ENCODE peak calls at places on chromosome 6, in seven cellular contexts. Q is IMR-90; I is activated T-helper 1 cell treated with anti-CD3 and anti-CD28 coated beads, Interleukin-2, amount 50 U/mL, for 16 hours; H is stimulated activated CD8-positive, alpha-beta memory T cell treated with anti-CD3 and anti-CD28 coated beads, Interleukin-2, amount 100 ng/mL, for 1 hour; S is Calu3; Y is T follicular helper cell; Z is GM04504. J is an unnamed sample.
A peak's percentile ranks its signal among the peaks of the same experiment; 100 is the strongest.

GRCh38 chr6:137879301-137879700 is 12.2 kb downstream of the TNFAIP3 start:
- DNase-seq in Y (no peak), H (no peak), S (no peak), I (no peak), Z (no peak), Q (no peak), J (no peak)

GRCh38 chr6:100678027-100678426 is 203.1 kb downstream of the ASCC3 start:
- DNase-seq in H (no peak), I (no peak), Q (peak; percentile 28), S (no peak), Y (no peak), Z (no peak), J (no peak)

GRCh38 chr6:132526461-132526860 is 11.6 kb upstream of the TAAR9 start:
- DNase-seq in H (no peak), Q (no peak), Y (no peak), S (no peak), Z (no peak), I (no peak), J (no peak)

GRCh38 chr6:57177545-57178225 is 5.6 kb downstream of the BAG2 start:
- DNase-seq in I (no peak), Z (peak; percentile 38), H (no peak), S (no peak), Y (no peak), Q (peak; percentile 30), J (no peak)

GRCh38 chr6:7108964-7109836 is 1.4 kb downstream of the RREB1 start:
- DNase-seq in H (no peak), Y (peak; percentile 14), Q (peak; percentile 82), Z (no peak), I (no peak), S (peak; percentile 31), J (no peak)

GRCh38 chr6:362231-362923 is 29.2 kb upstream of the IRF4 start:
- DNase-seq in I (no peak), Q (no peak), H (no peak), Z (no peak), Y (no peak), S (no peak), J (no peak)

GRCh38 chr6:106974337-106974998 is at the start of gene CD24:
- DNase-seq in Q (no peak), Z (no peak), I (no peak), H (no peak), S (peak; percentile 92), Y (no peak), J (no peak)

GRCh38 chr6:36625161-36625919 is 31.2 kb downstream of the SRSF3 start:
- DNase-seq in S (no peak), Q (peak; percentile 79), H (no peak), Y (no peak), Z (peak; percentile 78), I (no peak), J (no peak)

GRCh38 chr6:168949876-168950499 is 303.7 kb downstream of the THBS2 start:
- DNase-seq in S (no peak), I (no peak), Y (no peak), Q (peak; percentile 33), H (no peak), Z (no peak), J (no peak)

GRCh38 chr6:100695445-100695844 is 185.7 kb downstream of the ASCC3 start:
- DNase-seq in Q (no peak), S (no peak), H (no peak), Y (no peak), I (no peak), Z (no peak), J (no peak)

GRCh38 chr6:107533415-107534059 is 43.6 kb downstream of the SOBP start:
- DNase-seq in H (no peak), I (no peak), Y (no peak), S (no peak), Q (no peak), Z (no peak), J (no peak)

GRCh38 chr6:125888989-125889656 is 67.4 kb upstream of the HINT3 start:
- DNase-seq in S (peak; percentile 23), Q (peak; percentile 40), Z (no peak), I (no peak), H (no peak), Y (no peak), J (no peak)

GRCh38 chr6:150435832-150436231 is 67.0 kb downstream of the IYD start:
- DNase-seq in Y (no peak), Q (no peak), Z (no peak), S (no peak), I (no peak), H (no peak), J (no peak)

GRCh38 chr6:52077961-52078613 is 9.3 kb downstream of the PKHD1 start:
- DNase-seq in S (no peak), Y (no peak), Z (no peak), I (no peak), H (no peak), Q (no peak), J (no peak)

GRCh38 chr6:19723533-19723932 is 113.6 kb upstream of the ID4 start:
- DNase-seq in S (no peak), H (no peak), I (no peak), Y (no peak), Q (peak; percentile 93), Z (peak; percentile 79), J (no peak)

GRCh38 chr6:159989882-159990480 is 21.1 kb downstream of the IGF2R start:
- DNase-seq in H (no peak), I (no peak), Y (no peak), Q (peak; percentile 40), Z (no peak), S (no peak), J (no peak)

GRCh38 chr6:134007077-134007476 is 45.3 kb downstream of the SLC2A12 start:
- DNase-seq in Y (no peak), I (no peak), H (no peak), Z (no peak), S (peak; percentile 87), Q (no peak), J (no peak)

GRCh38 chr6:15268130-15268908 is 22.4 kb downstream of the JARID2 start:
- DNase-seq in Y (no peak), I (no peak), H (no peak), Q (no peak), S (no peak), Z (no peak), J (no peak)

GRCh38 chr6:4459032-4459431 is 317.2 kb upstream of the CDYL start:
- DNase-seq in Y (no peak), S (peak; percentile 28), H (no peak), Q (peak; percentile 94), Z (peak; percentile 59), I (no peak), J (peak; percentile 48)

GRCh38 chr6:56887086-56887485 is 67.8 kb upstream of the BEND6 start:
- DNase-seq in I (no peak), Q (no peak), H (no peak), Z (no peak), Y (no peak), S (no peak), J (no peak)

J was measured in epithelial cell of proximal tubule.